ENCODE peak calls at places on chromosomes 5 and 9, in four cellular contexts. One of them, this sample, is unnamed.

GRCh38 chr9:17322882-17323864 is 188.3 kb downstream of the CNTLN start:
- DNase-seq in ovary: no peak
- DNase-seq in Peyer's patch: no peak
- DNase-seq in thyroid gland: no peak
- DNase-seq in this sample: no peak

GRCh38 chr9:35102465-35102768 is 514 bp downstream of the STOML2 start:
- DNase-seq in ovary: no peak
- DNase-seq in Peyer's patch: no peak
- DNase-seq in thyroid gland: no peak
- DNase-seq in this sample: peak

GRCh38 chr5:120610145-120610544 is 146.0 kb downstream of the PRR16 start:
- DNase-seq in ovary: no peak
- DNase-seq in Peyer's patch: no peak
- DNase-seq in thyroid gland: no peak
- DNase-seq in this sample: no peak

GRCh38 chr5:67842806-67843205 is 372.8 kb upstream of the PIK3R1 start:
- DNase-seq in ovary: no peak
- DNase-seq in Peyer's patch: no peak
- DNase-seq in thyroid gland: no peak
- DNase-seq in this sample: no peak

GRCh38 chr5:156934450-156935211 is 28.4 kb downstream of the TIMD4 start:
- DNase-seq in ovary: no peak
- DNase-seq in Peyer's patch: peak
- DNase-seq in thyroid gland: peak
- DNase-seq in this sample: no peak

GRCh38 chr5:72555871-72556270 is 48.7 kb upstream of the ZNF366 start:
- DNase-seq in ovary: no peak
- DNase-seq in Peyer's patch: no peak
- DNase-seq in thyroid gland: no peak
- DNase-seq in this sample: no peak

GRCh38 chr5:120447706-120448239 is 16.3 kb upstream of the PRR16 start:
- DNase-seq in ovary: no peak
- DNase-seq in Peyer's patch: no peak
- DNase-seq in thyroid gland: no peak
- DNase-seq in this sample: no peak

GRCh38 chr9:13860019-13860418 is 453.9 kb downstream of the NFIB start:
- DNase-seq in ovary: no peak
- DNase-seq in Peyer's patch: no peak
- DNase-seq in thyroid gland: no peak
- DNase-seq in this sample: no peak

GRCh38 chr9:100577776-100578448 is at the start of gene CAVIN4:
- DNase-seq in ovary: no peak
- DNase-seq in Peyer's patch: no peak
- DNase-seq in thyroid gland: no peak
- DNase-seq in this sample: no peak

GRCh38 chr9:135550344-135550918 is 4.5 kb downstream of the OBP2A start:
- DNase-seq in ovary: no peak
- DNase-seq in Peyer's patch: no peak
- DNase-seq in thyroid gland: no peak
- DNase-seq in this sample: no peak

GRCh38 chr9:73067074-73067473 is 84.6 kb upstream of the ANXA1 start:
- DNase-seq in ovary: no peak
- DNase-seq in Peyer's patch: no peak
- DNase-seq in thyroid gland: no peak
- DNase-seq in this sample: no peak

GRCh38 chr5:108141676-108142075 is 240.2 kb downstream of the FBXL17 start:
- DNase-seq in ovary: no peak
- DNase-seq in Peyer's patch: no peak
- DNase-seq in thyroid gland: no peak
- DNase-seq in this sample: no peak

GRCh38 chr9:136409557-136410455 is 608 bp downstream of the ENTR1 start:
- DNase-seq in ovary: no peak
- DNase-seq in Peyer's patch: peak
- DNase-seq in thyroid gland: peak
- DNase-seq in this sample: peak

GRCh38 chr9:346114-346513 is 131.4 kb downstream of the DOCK8 start:
- DNase-seq in ovary: peak
- DNase-seq in Peyer's patch: no peak
- DNase-seq in thyroid gland: no peak
- DNase-seq in this sample: no peak

GRCh38 chr9:1929722-1930621 is 85.2 kb upstream of the SMARCA2 start:
- DNase-seq in ovary: no peak
- DNase-seq in Peyer's patch: no peak
- DNase-seq in thyroid gland: no peak
- DNase-seq in this sample: no peak

GRCh38 chr5:111022301-111022700 is 49.2 kb upstream of the TSLP start:
- DNase-seq in ovary: no peak
- DNase-seq in Peyer's patch: no peak
- DNase-seq in thyroid gland: no peak
- DNase-seq in this sample: no peak

GRCh38 chr9:89892920-89893319 is 288.1 kb downstream of the GADD45G start:
- DNase-seq in ovary: no peak
- DNase-seq in Peyer's patch: no peak
- DNase-seq in thyroid gland: no peak
- DNase-seq in this sample: no peak

GRCh38 chr5:62931081-62931480 is 352.5 kb downstream of the LRRC70 start:
- DNase-seq in ovary: no peak
- DNase-seq in Peyer's patch: no peak
- DNase-seq in thyroid gland: no peak
- DNase-seq in this sample: no peak

GRCh38 chr5:14204785-14205321 is 61.7 kb downstream of the TRIO start:
- DNase-seq in ovary: peak
- DNase-seq in Peyer's patch: peak
- DNase-seq in thyroid gland: peak
- DNase-seq in this sample: peak

GRCh38 chr5:166032601-166033000 is 2258.8 kb upstream of the WWC1 start:
- DNase-seq in ovary: no peak
- DNase-seq in Peyer's patch: no peak
- DNase-seq in thyroid gland: no peak
- DNase-seq in this sample: no peak

GRCh38 chr5:97183930-97184213 is 825 bp upstream of the RIOK2 start:
- DNase-seq in ovary: peak
- DNase-seq in Peyer's patch: no peak
- DNase-seq in thyroid gland: no peak
- DNase-seq in this sample: no peak

DNA sequence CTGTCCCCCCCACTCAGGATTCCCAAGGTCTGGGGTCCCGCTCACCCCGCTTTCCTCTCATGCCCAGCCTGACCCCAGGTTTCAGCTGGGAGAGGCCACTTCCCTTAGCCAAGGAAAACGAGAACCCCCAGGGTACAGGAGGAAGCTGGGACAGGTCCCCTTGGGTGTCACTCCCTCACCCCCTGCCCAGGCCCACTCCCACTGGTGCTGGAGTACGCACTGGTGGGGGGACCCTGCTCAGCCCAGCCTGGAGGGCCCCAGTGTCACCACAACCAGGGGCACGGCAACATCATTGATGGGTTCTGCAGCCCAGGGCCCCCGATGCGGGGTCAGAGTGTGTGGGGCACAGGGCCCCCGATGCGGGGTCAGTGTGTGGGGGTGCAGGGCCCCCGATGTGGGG is 145.0 kb upstream of the CDKN2B start:
- DNase-seq in ovary: no peak
- DNase-seq in Peyer's patch: no peak
- DNase-seq in thyroid gland: no peak
- DNase-seq in this sample: no peak
- TF ChIP-seq POLR2A in ovary: no peak
- TF ChIP-seq POLR2A in Peyer's patch: no peak
- TF ChIP-seq POLR2A in thyroid gland: no peak
- TF ChIP-seq POLR2A in this sample: no peak

GRCh38 chr5:33462456-33462855 is 21.7 kb downstream of the TARS1 start:
- DNase-seq in ovary: no peak
- DNase-seq in Peyer's patch: no peak
- DNase-seq in thyroid gland: no peak
- DNase-seq in this sample: no peak

GRCh38 chr5:33457124-33457523 is 16.4 kb downstream of the TARS1 start:
- DNase-seq in ovary: no peak
- DNase-seq in Peyer's patch: no peak
- DNase-seq in thyroid gland: no peak
- DNase-seq in this sample: no peak

GRCh38 chr5:33460210-33460609 is 19.4 kb downstream of the TARS1 start:
- DNase-seq in ovary: no peak
- DNase-seq in Peyer's patch: no peak
- DNase-seq in thyroid gland: no peak
- DNase-seq in this sample: no peak

DNA sequence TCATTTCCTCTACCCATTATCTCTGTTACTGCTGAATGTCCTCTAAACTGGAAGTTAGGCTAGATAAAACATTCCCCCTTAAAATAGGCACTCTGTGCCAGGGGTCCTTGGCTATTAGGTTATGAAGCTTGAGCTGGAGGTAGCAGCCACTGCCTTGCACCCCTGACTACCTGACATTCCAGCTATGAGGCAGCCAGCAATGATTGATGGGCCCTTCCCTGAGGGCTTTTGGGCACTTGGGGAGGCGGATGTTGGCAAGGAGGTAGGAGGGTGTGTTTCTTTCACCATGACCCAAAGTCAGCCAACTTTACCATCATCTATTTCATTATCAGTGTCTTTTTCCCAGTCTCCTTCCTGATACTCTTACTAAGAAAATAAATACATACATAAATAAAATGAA is 17.1 kb downstream of the TARS1 start:
- DNase-seq in ovary: no peak
- DNase-seq in Peyer's patch: no peak
- DNase-seq in thyroid gland: no peak
- DNase-seq in this sample: no peak
- TF ChIP-seq POLR2A in ovary: no peak
- TF ChIP-seq POLR2A in Peyer's patch: no peak
- TF ChIP-seq POLR2A in thyroid gland: no peak
- TF ChIP-seq POLR2A in this sample: no peak

DNA sequence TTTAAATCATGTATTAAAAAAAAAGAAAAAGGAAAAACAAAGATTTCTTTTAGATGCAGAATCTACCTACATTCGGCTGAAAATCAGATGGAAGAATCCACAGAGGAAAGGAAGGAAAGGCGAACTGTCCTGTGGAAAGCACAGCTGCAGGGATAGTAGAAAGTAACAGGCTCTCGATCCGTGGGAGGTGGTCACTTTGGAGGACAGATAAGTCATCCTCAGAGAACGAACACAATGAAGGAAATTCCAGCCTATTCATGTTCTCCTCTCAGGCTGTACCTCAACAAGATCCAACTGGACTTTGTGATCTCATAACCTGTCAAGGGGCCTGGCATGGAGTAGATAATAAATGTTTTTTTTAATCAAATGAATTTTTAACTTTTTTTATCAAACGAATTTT is 72.8 kb downstream of the NR6A1 start:
- DNase-seq in ovary: no peak
- DNase-seq in Peyer's patch: no peak
- DNase-seq in thyroid gland: no peak
- DNase-seq in this sample: no peak
- TF ChIP-seq POLR2A in ovary: no peak
- TF ChIP-seq POLR2A in Peyer's patch: no peak
- TF ChIP-seq POLR2A in thyroid gland: no peak
- TF ChIP-seq POLR2A in this sample: no peak

DNA sequence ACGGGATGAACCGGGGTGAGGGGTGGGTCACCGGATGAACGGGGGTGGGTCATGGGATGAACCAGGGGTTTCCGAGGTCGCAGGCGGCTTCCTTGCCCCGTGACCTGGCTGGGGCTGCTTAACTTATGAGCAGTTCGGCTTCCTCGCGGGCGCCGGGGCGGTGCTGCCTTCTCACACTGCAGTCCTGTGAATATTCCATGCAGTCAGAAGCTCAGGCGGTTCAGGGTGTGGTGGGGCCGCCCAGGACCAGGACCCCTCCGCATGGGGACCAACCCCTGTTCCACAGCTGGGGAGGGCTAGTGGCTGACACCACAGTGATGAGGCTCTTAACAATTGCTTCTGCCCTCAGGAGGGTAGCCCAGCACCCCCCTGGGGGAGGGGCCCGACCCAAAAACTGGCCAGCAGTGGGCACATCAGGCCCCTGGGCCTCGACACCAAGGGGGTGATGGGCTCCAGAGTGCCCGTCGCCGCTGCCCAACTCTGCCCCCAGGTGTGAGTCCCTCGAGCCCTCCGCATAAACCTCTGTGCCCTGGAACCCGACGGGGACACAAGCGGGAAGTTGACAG is 30.9 kb upstream of the SLC9A3 start:
- DNase-seq in ovary: peak
- DNase-seq in Peyer's patch: no peak
- DNase-seq in thyroid gland: no peak
- DNase-seq in this sample: no peak
- TF ChIP-seq POLR2A in ovary: no peak
- TF ChIP-seq POLR2A in Peyer's patch: no peak
- TF ChIP-seq POLR2A in thyroid gland: no peak
- TF ChIP-seq POLR2A in this sample: no peak

DNA sequence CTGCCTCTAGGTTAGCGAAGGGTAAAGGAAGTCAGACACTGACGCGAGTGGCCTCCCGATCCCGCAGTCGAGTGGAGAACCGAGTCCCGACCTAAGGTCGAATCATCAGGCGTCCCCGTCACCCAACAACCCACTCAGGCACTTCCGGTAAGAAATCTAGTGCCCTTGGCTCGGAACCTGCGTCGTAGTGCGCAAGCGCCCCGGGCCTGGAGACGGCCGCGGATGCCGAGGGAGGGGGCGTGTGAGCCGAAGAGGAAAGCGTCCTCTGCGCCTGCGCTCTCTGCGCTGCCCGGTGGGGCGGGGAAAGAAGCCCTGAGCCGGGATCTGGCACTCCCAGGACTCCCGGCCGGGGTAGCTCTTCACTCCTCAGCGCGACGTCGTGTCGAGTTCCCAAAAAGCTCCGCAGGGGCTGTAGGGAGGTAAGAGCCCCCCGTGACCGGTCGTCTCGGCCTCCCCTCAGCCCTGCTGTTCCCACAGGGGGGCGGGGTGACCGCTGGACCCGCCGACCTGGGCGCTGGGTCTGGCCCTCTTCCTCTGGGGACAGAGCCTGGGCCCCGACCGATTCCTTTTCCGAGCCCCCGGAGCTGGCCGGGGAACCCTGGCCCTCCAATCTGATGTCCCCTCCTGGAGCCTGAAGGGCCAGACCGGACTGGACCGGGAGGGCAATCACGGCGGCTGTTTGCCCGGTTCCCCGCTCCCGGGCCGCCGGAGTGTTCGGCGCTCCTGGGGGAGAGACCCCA is at the start of gene ZFYVE16:
- DNase-seq in ovary: peak
- DNase-seq in Peyer's patch: peak
- DNase-seq in thyroid gland: peak
- DNase-seq in this sample: peak
- TF ChIP-seq POLR2A in ovary: peak
- TF ChIP-seq POLR2A in Peyer's patch: peak
- TF ChIP-seq POLR2A in thyroid gland: peak
- TF ChIP-seq POLR2A in this sample: peak